ENCODE peak calls at places on chromosomes 13 and 19, in five cellular contexts. Z is right atrium auricular region, X is tibial artery, P is K562, V is left lung. Y is an unnamed sample. For H3K36me3, the result is how much of the 10 kb centered on the place peaks cover.

GRCh38 chr13:71320452-71320851 is 546.6 kb downstream of the DACH1 start:
- DNase-seq in P (no peak), Z (no peak), X (no peak), V (no peak), Y (no peak)

GRCh38 chr13:94783489-94783888 is 71.1 kb upstream of the SOX21 start:
- DNase-seq in V (no peak), X (no peak), Z (no peak), P (no peak), Y (no peak)

GRCh38 chr19:14496029-14496848 is at the start of gene GIPC1:
- DNase-seq in V (peak), P (peak), X (peak), Z (peak), Y (peak)

GRCh38 chr19:46659151-46660007 is 1.6 kb downstream of the DACT3 start:
- DNase-seq in X (peak), V (peak), Z (no peak), P (peak), Y (no peak)

GRCh38 chr13:113009743-113010509 is 40.9 kb downstream of the MCF2L start:
- DNase-seq in P (peak), Z (no peak), V (no peak), X (no peak), Y (no peak)

GRCh38 chr19:28889941-28890645 is 322.9 kb downstream of the UQCRFS1 start:
- DNase-seq in X (no peak), Z (no peak), P (no peak), V (no peak), Y (no peak)

GRCh38 chr19:2339644-2340310 is 11.3 kb downstream of the SPPL2B start:
- DNase-seq in X (no peak), Z (no peak), P (no peak), V (no peak), Y (no peak)

GRCh38 chr19:934865-935422 is 9.1 kb downstream of the ARID3A start:
- DNase-seq in Z (peak), X (peak), V (peak), P (no peak), Y (no peak)

GRCh38 chr19:41413947-41414346 is 13.2 kb downstream of the B3GNT8 start:
- DNase-seq in V (no peak), P (no peak), Z (no peak), X (no peak), Y (no peak)

GRCh38 chr19:41412953-41413352 is 14.2 kb downstream of the B3GNT8 start:
- DNase-seq in Z (no peak), P (no peak), V (no peak), X (no peak), Y (no peak)

GRCh38 chr19:41410655-41411054 is 13.0 kb downstream of the BCKDHA start:
- DNase-seq in V (no peak), P (no peak), X (no peak), Z (no peak), Y (no peak)

GRCh38 chr19:41411094-41411493 is 13.5 kb downstream of the BCKDHA start:
- DNase-seq in V (no peak), P (no peak), Z (no peak), X (no peak), Y (no peak)

DNA sequence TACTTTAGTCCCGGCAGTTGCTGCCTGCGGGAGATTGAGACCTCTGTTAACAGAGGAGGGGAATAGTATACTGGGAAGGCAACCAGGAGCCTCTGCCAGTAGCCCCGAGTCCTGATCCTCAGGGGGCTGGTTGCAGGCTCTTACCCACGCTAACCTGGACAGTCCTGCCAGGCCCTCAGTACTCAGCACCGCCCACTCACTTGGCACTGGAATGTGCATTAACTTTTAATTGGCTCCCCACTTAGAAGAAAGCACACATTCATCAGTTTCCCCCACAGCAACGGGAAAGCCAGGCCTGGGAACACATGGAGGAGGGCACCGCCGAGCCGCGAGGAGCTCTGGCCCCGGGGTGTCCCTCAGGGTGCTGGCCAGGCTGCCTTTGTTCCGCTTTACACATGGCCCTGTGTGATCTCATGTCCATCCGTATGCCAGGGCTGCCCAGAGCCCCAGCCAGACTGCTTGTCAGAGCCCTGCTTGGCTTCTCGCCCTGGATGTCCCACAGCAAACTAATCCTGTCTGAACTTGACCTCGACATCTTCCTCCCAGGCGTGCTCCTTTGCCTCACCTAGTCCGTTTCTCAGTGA is 14.2 kb downstream of the BCKDHA start:
- DNase-seq in P (no peak), V (no peak), X (no peak), Z (no peak), Y (no peak)
- H3K36me3 ChIP-seq in P (under half), V (under half), X (under half), Z (under half), Y (under half)

DNA sequence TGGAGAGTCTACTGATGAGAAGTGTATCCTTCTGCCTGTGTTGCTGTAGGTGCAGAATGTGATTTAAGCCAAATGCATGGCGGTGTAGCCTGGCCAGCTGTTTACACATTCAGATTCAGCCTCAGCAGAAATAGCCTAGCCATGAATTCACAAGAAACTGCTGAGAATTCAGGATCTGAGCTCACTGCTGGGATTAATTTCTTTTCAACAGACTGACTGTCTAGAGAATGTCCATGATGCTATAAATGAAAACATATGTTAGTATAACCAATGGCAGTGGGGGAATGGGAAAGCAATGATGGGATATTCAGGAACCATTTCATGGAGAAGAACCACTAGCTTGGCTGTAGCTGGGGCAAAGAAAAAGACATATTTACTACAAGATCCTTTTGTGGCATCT is 77.5 kb upstream of the RNF113B start:
- DNase-seq in V (no peak), Z (no peak), P (no peak), X (no peak), Y (no peak)
- H3K27ac ChIP-seq in V (peak), Z (no peak), P (no peak), X (no peak), Y (no peak)

GRCh38 chr13:30362005-30362788 is 54.8 kb upstream of the KATNAL1 start:
- DNase-seq in X (no peak), P (no peak), V (no peak), Z (no peak), Y (no peak)

GRCh38 chr13:30364876-30365275 is 57.4 kb upstream of the UBE2L5 start:
- DNase-seq in P (no peak), X (no peak), Z (no peak), V (no peak), Y (no peak)

GRCh38 chr13:30364133-30364532 is 56.8 kb upstream of the KATNAL1 start:
- DNase-seq in Z (no peak), X (no peak), P (peak), V (no peak), Y (no peak)

GRCh38 chr13:30363725-30364124 is 56.4 kb upstream of the KATNAL1 start:
- DNase-seq in X (no peak), P (peak), Z (no peak), V (no peak), Y (no peak)

DNA sequence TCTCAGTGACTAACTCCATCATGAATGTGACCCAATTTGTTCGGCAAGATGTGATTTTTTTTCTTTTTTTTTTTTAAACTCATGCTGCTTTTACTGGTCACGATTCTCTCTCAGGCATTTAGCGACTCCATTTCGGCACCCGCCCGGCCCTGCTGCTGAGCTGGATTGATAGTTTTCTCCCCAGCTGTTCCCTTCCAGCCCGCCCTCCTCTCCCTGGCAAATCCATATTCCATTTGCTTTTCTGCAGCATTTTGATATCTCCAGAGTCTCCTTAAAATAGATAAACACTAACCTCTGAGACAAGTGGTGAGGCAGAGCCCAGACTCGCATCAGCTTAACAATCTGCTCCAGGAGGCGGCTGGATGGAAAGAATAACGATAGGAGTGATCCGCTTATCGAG is 55.5 kb upstream of the KATNAL1 start:
- DNase-seq in X (no peak), V (no peak), Z (no peak), P (peak), Y (no peak)
- H3K36me3 ChIP-seq in X (under half), V (under half), Z (under half), P (under half), Y (under half)

DNA sequence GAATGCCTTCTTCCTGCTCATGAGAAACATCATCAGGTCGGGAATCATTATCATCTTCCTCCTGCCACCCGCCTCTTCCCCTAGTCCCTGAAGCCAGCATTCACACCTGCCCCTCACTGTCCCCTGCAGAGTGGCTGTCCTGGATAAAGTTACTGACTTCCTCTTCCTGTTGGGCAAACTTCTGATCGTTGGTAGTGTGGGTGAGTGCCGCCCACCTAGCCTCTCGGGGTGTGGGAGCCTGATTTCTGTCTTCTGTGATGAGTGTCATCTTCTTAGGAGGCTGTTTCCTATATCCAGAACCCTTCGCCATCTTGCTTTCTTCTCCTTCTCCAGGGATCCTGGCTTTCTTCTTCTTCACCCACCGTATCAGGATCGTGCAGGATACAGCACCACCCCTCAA is 12.5 kb downstream of the SLC44A2 start:
- DNase-seq in Z (no peak), P (no peak), X (no peak), V (no peak), Y (no peak)
- H3K27ac ChIP-seq in Z (no peak), P (no peak), X (no peak), V (no peak), Y (no peak)

DNA sequence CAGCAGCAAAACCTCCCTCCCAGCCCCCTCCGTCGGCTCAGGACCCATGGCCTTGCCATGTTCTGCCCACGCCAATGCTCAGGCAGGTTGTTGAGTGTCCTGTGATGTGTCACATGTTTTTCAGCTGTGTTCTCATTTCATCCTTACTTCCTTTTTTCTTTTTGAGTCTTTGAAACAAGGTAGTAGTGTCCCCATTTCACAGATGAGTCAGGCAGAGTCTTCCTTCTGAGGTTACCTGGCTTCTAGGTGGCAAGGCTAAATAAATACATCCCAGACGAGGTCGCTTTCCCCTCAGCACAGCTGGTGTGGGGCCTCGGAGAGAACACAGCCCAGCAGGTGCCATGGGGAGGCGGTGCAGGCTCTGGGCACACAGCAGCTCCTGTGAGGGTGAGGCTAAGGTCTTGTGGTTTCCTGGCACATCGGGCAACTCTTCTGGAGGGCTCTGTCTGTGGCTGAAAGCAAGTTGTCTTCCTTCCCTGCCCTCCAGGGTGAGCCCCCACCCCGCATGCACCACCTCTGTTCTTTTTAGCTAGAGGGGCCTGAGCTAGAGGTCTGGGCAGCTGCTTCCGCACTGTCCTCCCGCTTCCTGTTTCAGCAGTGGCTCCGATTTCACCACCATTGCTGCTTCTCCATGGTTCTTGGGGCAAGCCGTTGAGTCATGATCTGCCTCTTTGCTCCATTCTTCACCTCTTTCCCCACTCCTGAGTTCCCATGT is 15.1 kb downstream of the PRAM1 start:
- DNase-seq in P (no peak), Z (no peak), X (no peak), V (peak), Y (peak)
- H3K36me3 ChIP-seq in P (half or more), Z (half or more), X (half or more), V (half or more), Y (under half)

DNA sequence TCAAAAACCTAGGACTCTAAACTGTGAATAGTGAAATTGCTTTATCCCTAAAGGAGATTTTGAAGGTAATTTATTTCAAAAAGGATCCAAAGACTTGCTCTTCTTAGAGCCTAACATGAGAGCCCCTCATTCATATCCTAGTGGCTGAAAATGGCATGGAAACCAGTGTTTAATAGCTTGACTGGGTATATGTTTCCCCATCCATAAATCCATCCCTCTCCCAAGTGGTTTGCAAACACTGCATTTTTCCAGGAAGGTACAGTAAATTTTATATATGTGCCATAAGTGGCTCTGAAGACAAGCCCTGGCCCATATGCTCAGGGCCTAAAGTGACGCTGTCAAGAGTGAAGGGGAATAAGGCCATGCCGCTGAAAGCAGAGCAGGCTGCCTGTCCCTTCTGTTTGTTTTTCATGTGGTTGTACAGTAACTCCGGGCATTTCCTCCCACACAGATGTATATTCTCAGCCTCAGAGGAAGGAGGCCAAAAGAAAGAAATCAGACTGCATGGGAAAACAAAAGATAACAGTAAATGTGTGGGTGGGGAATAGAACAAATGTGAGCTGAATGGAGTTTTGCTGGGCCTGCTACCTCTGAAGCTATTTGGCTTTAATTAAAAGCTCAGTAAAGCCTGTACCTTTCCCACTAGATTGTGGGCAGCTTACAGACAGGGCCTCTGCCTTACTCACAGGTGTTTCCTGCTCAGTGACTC is 181.9 kb downstream of the PCDH9 start:
- DNase-seq in P (no peak), Z (no peak), V (no peak), X (no peak), Y (no peak)
- H3K27ac ChIP-seq in P (no peak), Z (peak), V (no peak), X (no peak), Y (no peak)

GRCh38 chr19:7124782-7125181 is 55.3 kb downstream of the ZNF557 start:
- DNase-seq in V (no peak), X (no peak), P (no peak), Z (no peak), Y (no peak)

GRCh38 chr19:7120499-7120898 is 51.0 kb downstream of the ZNF557 start:
- DNase-seq in Z (no peak), V (no peak), X (peak), P (no peak), Y (no peak)

GRCh38 chr19:7126132-7126531 is 56.6 kb downstream of the ZNF557 start:
- DNase-seq in X (no peak), P (no peak), Z (no peak), V (no peak), Y (no peak)

GRCh38 chr19:7122701-7123100 is 53.2 kb downstream of the ZNF557 start:
- DNase-seq in P (no peak), Z (no peak), X (peak), V (no peak), Y (no peak)

DNA sequence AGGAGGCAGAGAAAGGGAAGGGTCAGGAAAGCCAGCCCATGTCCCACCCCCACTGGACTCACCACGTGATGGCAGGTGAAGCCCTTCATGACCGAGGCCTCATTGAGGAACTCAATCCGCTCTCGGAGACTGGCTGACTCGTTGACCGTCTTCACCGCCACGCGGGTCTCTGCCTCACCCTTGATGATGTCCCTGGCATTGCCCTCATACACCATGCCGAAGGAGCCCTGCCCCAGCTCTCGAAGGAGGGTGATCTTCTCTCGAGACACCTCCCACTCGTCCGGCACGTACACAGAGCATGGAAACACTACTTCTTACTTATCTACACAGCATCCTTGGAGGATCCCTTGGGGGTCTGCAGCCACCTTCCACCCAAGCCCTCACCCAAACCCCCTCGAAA is 55.7 kb downstream of the ZNF557 start:
- DNase-seq in Z (no peak), V (no peak), X (no peak), P (no peak), Y (no peak)
- H3K36me3 ChIP-seq in Z (half or more), V (half or more), X (half or more), P (under half), Y (under half)

GRCh38 chr19:53597023-53597422 is 34.8 kb upstream of the DPRX start:
- DNase-seq in Z (no peak), P (no peak), X (no peak), V (no peak), Y (no peak)
- H3K27ac ChIP-seq in Z (no peak), P (no peak), X (no peak), V (no peak), Y (no peak)

DNA sequence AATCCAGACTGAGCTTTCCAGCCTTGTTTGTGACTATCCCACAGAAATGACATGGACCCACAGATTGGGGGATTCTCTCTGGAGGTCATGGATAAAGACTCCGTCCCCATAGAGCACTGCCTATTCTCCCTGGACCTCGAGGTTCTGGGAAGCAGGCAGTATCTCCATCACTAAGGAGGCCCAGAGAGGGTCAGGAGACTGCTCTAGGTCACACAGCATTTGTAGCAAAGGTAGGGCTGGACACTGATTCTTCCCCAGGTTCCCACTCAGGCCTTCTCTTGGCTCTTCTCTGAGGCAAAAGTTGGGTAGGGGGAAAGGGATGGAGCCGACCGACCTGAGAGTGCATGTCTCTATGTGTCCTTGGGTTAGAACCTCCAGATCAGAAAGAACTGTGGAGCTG is 80.9 kb downstream of the PTPRS start:
- DNase-seq in Z (no peak), X (no peak), V (no peak), P (no peak), Y (no peak)
- H3K36me3 ChIP-seq in Z (half or more), X (under half), V (under half), P (under half), Y (under half)

Y was measured in CD8-positive, alpha-beta memory T cell.